ENCODE peak calls at places on chromosome 14, in seven cellular contexts. J, C, D, Q, B, U and F are unnamed samples.

GRCh38 chr14:65709576-65709975 is 297.0 kb downstream of the FUT8 start:
- DNase-seq in J (no peak), C (no peak), D (no peak), Q (no peak), B (no peak), U (no peak), F (no peak)

GRCh38 chr14:58426819-58427288 is 477 bp downstream of the TIMM9 start:
- DNase-seq in J (peak), C (peak), D (peak), Q (peak), B (peak), U (peak), F (peak)

GRCh38 chr14:78131201-78131600 is 39.0 kb upstream of the NRXN3 start:
- DNase-seq in J (no peak), C (no peak), D (no peak), Q (no peak), B (no peak), U (no peak), F (no peak)

GRCh38 chr14:57168138-57168695 is 100.5 kb downstream of the EXOC5 start:
- DNase-seq in J (no peak), C (no peak), D (no peak), Q (no peak), B (no peak), U (no peak), F (no peak)

GRCh38 chr14:55508676-55509075 is 68.3 kb upstream of the TBPL2 start:
- DNase-seq in J (no peak), C (no peak), D (no peak), Q (no peak), B (no peak), U (no peak), F (no peak)

GRCh38 chr14:61486930-61487495 is 165.6 kb downstream of the PRKCH start:
- DNase-seq in J (no peak), C (no peak), D (no peak), Q (no peak), B (no peak), U (no peak), F (no peak)

GRCh38 chr14:101927859-101928258 is 36.5 kb upstream of the DYNC1H1 start:
- DNase-seq in J (no peak), C (no peak), D (peak), Q (peak), B (peak), U (peak), F (no peak)

GRCh38 chr14:75141967-75142366 is 15.1 kb upstream of the NEK9 start:
- DNase-seq in J (no peak), C (peak), D (no peak), Q (no peak), B (no peak), U (no peak), F (peak)

GRCh38 chr14:51219473-51220448 is 20.3 kb upstream of the TMX1 start:
- DNase-seq in J (no peak), C (peak), D (no peak), Q (no peak), B (no peak), U (no peak), F (no peak)

GRCh38 chr14:93079865-93080403 is 35.8 kb downstream of the ITPK1 start:
- DNase-seq in J (no peak), C (no peak), D (no peak), Q (no peak), B (no peak), U (no peak), F (no peak)

GRCh38 chr14:63605041-63605532 is 36.6 kb downstream of the WDR89 start:
- DNase-seq in J (no peak), C (no peak), D (no peak), Q (no peak), B (no peak), U (no peak), F (no peak)

GRCh38 chr14:92135269-92135668 is 13.5 kb downstream of the CPSF2 start:
- DNase-seq in J (no peak), C (peak), D (no peak), Q (no peak), B (no peak), U (no peak), F (no peak)

GRCh38 chr14:68399971-68400370 is 392.9 kb downstream of the ZFP36L1 start:
- DNase-seq in J (no peak), C (no peak), D (no peak), Q (no peak), B (no peak), U (no peak), F (no peak)

GRCh38 chr14:23045419-23046357 is 3.7 kb downstream of the PSMB11 start:
- DNase-seq in J (no peak), C (no peak), D (no peak), Q (no peak), B (no peak), U (no peak), F (no peak)

GRCh38 chr14:39055786-39056474 is 47.1 kb downstream of the SEC23A start:
- DNase-seq in J (no peak), C (peak), D (no peak), Q (no peak), B (no peak), U (no peak), F (no peak)

GRCh38 chr14:24408764-24409163 is 10.0 kb downstream of the NYNRIN start:
- DNase-seq in J (no peak), C (no peak), D (no peak), Q (no peak), B (no peak), U (no peak), F (no peak)

GRCh38 chr14:36556811-36557433 is 25.5 kb downstream of the NKX2-8 start:
- DNase-seq in J (no peak), C (peak), D (no peak), Q (no peak), B (no peak), U (peak), F (peak)

GRCh38 chr14:69685716-69686115 is 74.3 kb downstream of the SUSD6 start:
- DNase-seq in J (no peak), C (peak), D (peak), Q (peak), B (peak), U (no peak), F (no peak)

GRCh38 chr14:53306926-53307325 is 153.8 kb upstream of the DDHD1 start:
- DNase-seq in J (no peak), C (no peak), D (no peak), Q (no peak), B (no peak), U (peak), F (no peak)

GRCh38 chr14:93861846-93862641 is 65.1 kb upstream of the FAM181A start:
- DNase-seq in J (no peak), C (no peak), D (no peak), Q (no peak), B (no peak), U (no peak), F (no peak)

GRCh38 chr14:32436993-32437392 is 107.9 kb downstream of the AKAP6 start:
- DNase-seq in J (no peak), C (no peak), D (no peak), Q (no peak), B (no peak), U (no peak), F (no peak)

GRCh38 chr14:93936245-93936644 is 9.1 kb downstream of the FAM181A start:
- DNase-seq in J (no peak), C (peak), D (no peak), Q (no peak), B (no peak), U (no peak), F (no peak)

GRCh38 chr14:96086574-96087077 is 47.5 kb downstream of the C14orf132 start:
- DNase-seq in J (no peak), C (no peak), D (no peak), Q (no peak), B (no peak), U (no peak), F (no peak)
- TF ChIP-seq CTCF in J (no peak), C (no peak), D (no peak), Q (no peak), B (no peak), U (peak), F (no peak)

DNA sequence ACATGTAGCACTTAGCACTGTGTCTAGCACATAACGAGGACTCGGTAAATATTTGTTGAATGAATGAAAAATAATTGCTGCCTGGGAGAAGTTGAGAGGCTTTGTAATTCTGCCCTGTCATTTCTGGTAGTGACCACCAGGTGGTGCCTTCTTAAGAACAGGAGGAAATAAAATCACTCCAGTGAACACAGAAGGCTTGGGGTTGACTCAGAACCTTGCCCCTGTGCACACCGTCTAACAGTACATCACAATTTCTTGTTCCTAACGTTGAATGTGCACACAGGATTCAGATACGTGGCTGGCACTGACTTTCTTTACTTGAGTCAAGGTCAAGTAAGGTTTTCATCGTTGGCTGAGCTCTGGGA is 91.8 kb downstream of the RGS6 start:
- DNase-seq in J (peak), C (peak), D (no peak), Q (no peak), B (no peak), U (no peak), F (peak)
- TF ChIP-seq CTCF in J (peak), C (peak), D (peak), Q (no peak), B (peak), U (peak), F (peak)

GRCh38 chr14:54488646-54489317 is at the start of gene GMFB:
- DNase-seq in J (peak), C (peak), D (peak), Q (peak), B (peak), U (peak), F (peak)
- TF ChIP-seq CTCF in J (peak), C (peak), D (peak), Q (peak), B (peak), U (peak), F (peak)

GRCh38 chr14:71230897-71231296 is 323.6 kb downstream of the PCNX1 start:
- DNase-seq in J (no peak), C (no peak), D (no peak), Q (no peak), B (no peak), U (no peak), F (no peak)
- TF ChIP-seq CTCF in J (no peak), C (no peak), D (no peak), Q (no peak), B (no peak), U (no peak), F (no peak)

GRCh38 chr14:25436906-25437305 is 387.0 kb upstream of the STXBP6 start:
- DNase-seq in J (no peak), C (no peak), D (no peak), Q (no peak), B (no peak), U (no peak), F (no peak)

GRCh38 chr14:25430808-25431207 is 380.9 kb upstream of the STXBP6 start:
- DNase-seq in J (no peak), C (no peak), D (peak), Q (no peak), B (no peak), U (no peak), F (no peak)

DNA sequence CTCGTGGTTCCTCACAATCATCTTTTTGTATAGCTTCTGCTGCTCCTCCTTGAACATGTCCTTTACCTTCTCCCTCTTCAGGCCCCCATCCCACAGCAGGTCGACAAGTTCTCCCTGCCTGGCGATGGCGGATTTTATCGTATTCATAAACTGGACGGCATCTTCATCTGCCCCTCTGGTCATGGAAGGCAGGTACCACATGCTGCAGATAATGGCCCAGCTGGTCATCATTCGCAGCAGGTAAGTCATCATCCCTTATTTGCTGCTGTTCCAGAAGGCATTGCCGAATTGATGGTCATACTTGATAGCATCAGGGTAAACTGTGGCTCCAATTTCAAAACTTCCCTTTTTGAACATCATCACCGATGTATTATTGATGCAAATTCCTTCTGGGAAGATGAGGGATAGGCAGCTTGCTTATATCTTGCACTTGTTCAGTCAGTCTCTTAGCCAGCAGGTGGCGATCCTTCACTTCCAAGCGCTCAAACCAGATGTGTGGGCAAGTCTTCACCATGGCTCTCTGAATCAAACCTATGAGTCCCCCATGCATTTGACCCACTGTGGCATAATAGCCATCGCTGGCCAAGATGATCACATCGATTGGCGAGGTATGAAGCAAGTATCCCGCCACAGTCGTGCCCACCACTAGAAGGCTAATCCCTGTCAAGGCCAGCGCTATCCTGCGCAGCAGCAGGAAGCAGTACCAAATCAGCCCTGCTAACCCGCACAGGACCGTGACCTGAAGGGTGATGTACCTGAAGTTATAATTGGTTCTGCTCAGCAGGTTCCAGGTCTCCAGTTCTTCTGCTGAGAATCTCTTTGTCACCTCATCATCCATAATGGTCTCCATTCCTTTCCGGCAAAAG is 381.5 kb upstream of the STXBP6 start:
- DNase-seq in J (no peak), C (peak), D (no peak), Q (no peak), B (no peak), U (no peak), F (peak)
- TF ChIP-seq CTCF in J (no peak), C (no peak), D (no peak), Q (no peak), B (no peak), U (no peak), F (peak)

GRCh38 chr14:96351986-96352385 is 11.2 kb downstream of the ATG2B start:
- DNase-seq in J (no peak), C (no peak), D (no peak), Q (no peak), B (no peak), U (no peak), F (no peak)
- TF ChIP-seq CTCF in J (no peak), C (no peak), D (no peak), Q (no peak), B (no peak), U (no peak), F (no peak)

GRCh38 chr14:103230658-103231334 is 103.2 kb upstream of the EIF5 start:
- DNase-seq in J (no peak), C (no peak), D (no peak), Q (no peak), B (no peak), U (no peak), F (no peak)

GRCh38 chr14:103230021-103230420 is 104.0 kb upstream of the EIF5 start:
- DNase-seq in J (no peak), C (no peak), D (no peak), Q (no peak), B (no peak), U (no peak), F (no peak)

GRCh38 chr14:103224996-103225874 is 102.0 kb downstream of the TNFAIP2 start:
- DNase-seq in J (no peak), C (no peak), D (no peak), Q (no peak), B (no peak), U (no peak), F (no peak)

GRCh38 chr14:103227076-103227475 is 103.8 kb downstream of the TNFAIP2 start:
- DNase-seq in J (no peak), C (no peak), D (no peak), Q (no peak), B (no peak), U (no peak), F (no peak)

GRCh38 chr14:103228076-103228806 is 105.0 kb downstream of the TNFAIP2 start:
- DNase-seq in J (no peak), C (no peak), D (no peak), Q (no peak), B (no peak), U (no peak), F (no peak)
- TF ChIP-seq CTCF in J (no peak), C (no peak), D (no peak), Q (no peak), B (no peak), U (no peak), F (no peak)

DNA sequence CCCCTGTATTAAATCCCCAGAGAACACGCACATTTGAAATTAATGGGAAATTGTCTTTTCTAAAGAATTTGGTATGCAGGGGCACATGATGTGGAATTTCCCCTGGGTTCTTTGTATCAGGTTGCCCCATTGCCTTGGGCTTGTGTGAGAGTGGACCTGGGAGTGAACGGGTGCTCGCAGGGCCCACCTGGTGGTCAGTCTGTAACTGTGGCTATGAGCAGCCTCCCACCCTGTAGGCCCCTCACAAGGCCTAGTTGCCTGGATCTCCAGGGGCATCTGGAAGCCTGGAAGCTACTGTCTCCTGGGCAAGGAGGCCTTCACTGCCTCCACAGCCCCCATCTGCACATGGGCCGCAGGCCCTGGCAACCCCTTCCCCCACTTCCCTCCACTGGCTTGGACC is 96.7 kb downstream of the SLC25A47 start:
- DNase-seq in J (no peak), C (no peak), D (no peak), Q (no peak), B (no peak), U (no peak), F (peak)
- TF ChIP-seq CTCF in J (no peak), C (peak), D (no peak), Q (no peak), B (no peak), U (no peak), F (peak)

GRCh38 chr14:90445011-90445410 is 48.2 kb downstream of the CALM1 start:
- DNase-seq in J (no peak), C (no peak), D (no peak), Q (no peak), B (no peak), U (no peak), F (no peak)

GRCh38 chr14:90446405-90446804 is 49.6 kb downstream of the CALM1 start:
- DNase-seq in J (no peak), C (no peak), D (no peak), Q (no peak), B (no peak), U (no peak), F (no peak)

GRCh38 chr14:90450667-90451066 is 53.8 kb downstream of the CALM1 start:
- DNase-seq in J (no peak), C (no peak), D (no peak), Q (no peak), B (no peak), U (no peak), F (no peak)

GRCh38 chr14:90450151-90450550 is 53.3 kb downstream of the CALM1 start:
- DNase-seq in J (no peak), C (no peak), D (no peak), Q (no peak), B (no peak), U (no peak), F (no peak)

GRCh38 chr14:90447720-90448497 is 51.1 kb downstream of the CALM1 start:
- DNase-seq in J (no peak), C (no peak), D (no peak), Q (no peak), B (no peak), U (no peak), F (no peak)
- TF ChIP-seq CTCF in J (no peak), C (no peak), D (no peak), Q (no peak), B (no peak), U (no peak), F (no peak)

GRCh38 chr14:105925615-105926414 is 399.4 kb downstream of the TMEM121 start:
- DNase-seq in J (no peak), C (no peak), D (peak), Q (no peak), B (no peak), U (no peak), F (no peak)

GRCh38 chr14:105927661-105928060 is 401.3 kb downstream of the TMEM121 start:
- DNase-seq in J (no peak), C (no peak), D (no peak), Q (no peak), B (no peak), U (no peak), F (no peak)

GRCh38 chr14:105927094-105927475 is 400.7 kb downstream of the TMEM121 start:
- DNase-seq in J (no peak), C (no peak), D (peak), Q (no peak), B (no peak), U (no peak), F (no peak)

GRCh38 chr14:105924951-105925591 is 398.7 kb downstream of the TMEM121 start:
- DNase-seq in J (no peak), C (no peak), D (no peak), Q (no peak), B (no peak), U (no peak), F (no peak)

GRCh38 chr14:105926415-105927093 is 400.2 kb downstream of the TMEM121 start:
- DNase-seq in J (no peak), C (no peak), D (peak), Q (no peak), B (no peak), U (no peak), F (no peak)
- TF ChIP-seq CTCF in J (no peak), C (no peak), D (no peak), Q (no peak), B (no peak), U (no peak), F (no peak)